ENCODE peak calls at places on chromosomes 4 and X, in seven cellular contexts. S is astrocyte, M is fibroblast of the aortic adventitia, K is cardiac muscle cell, X is spleen, G is MM.1S, Y is hepatocyte. N is an unnamed sample.

GRCh38 chrX:42694260-42694815 is 83.6 kb downstream of the PPP1R2C start:
- DNase-seq in Y (no peak), X (no peak), K (no peak), G (no peak), S (no peak), M (no peak), N (no peak)

GRCh38 chr4:7487464-7487863 is 52.7 kb upstream of the PSAPL1 start:
- DNase-seq in G (no peak), M (no peak), S (no peak), K (no peak), Y (no peak), X (no peak), N (no peak)

GRCh38 chr4:42995343-42995944 is 102.9 kb downstream of the GRXCR1 start:
- DNase-seq in X (no peak), Y (peak), G (peak), S (peak), M (peak), K (peak), N (peak)

GRCh38 chr4:16225681-16225995 is 633 bp downstream of the TAPT1 start:
- DNase-seq in G (no peak), Y (no peak), X (no peak), K (no peak), S (no peak), M (no peak), N (no peak)

GRCh38 chr4:4388418-4388817 is 1.5 kb downstream of the NSG1 start:
- DNase-seq in X (no peak), Y (no peak), S (no peak), K (no peak), G (no peak), M (no peak), N (no peak)

GRCh38 chr4:2402053-2402452 is 16.4 kb downstream of the ZFYVE28 start:
- DNase-seq in K (peak), S (peak), X (no peak), G (no peak), M (peak), Y (peak), N (peak)

GRCh38 chrX:3638280-3638873 is 75.1 kb downstream of the PRKX start:
- DNase-seq in Y (peak), M (peak), X (no peak), K (peak), S (peak), G (peak), N (peak)

GRCh38 chrX:136692271-136692670 is 44.3 kb downstream of the CD40LG start:
- DNase-seq in G (no peak), M (peak), K (peak), X (no peak), Y (no peak), S (no peak), N (peak)

GRCh38 chr4:11397819-11398610 is 30.7 kb downstream of the HS3ST1 start:
- DNase-seq in X (no peak), M (no peak), K (no peak), Y (no peak), S (no peak), G (peak), N (no peak)

GRCh38 chr4:15794905-15795304 is 16.8 kb downstream of the CD38 start:
- DNase-seq in K (peak), X (no peak), Y (no peak), M (no peak), G (no peak), S (peak), N (peak)

GRCh38 chr4:107255596-107255995 is 219.5 kb upstream of the DKK2 start:
- DNase-seq in Y (no peak), S (peak), M (peak), X (no peak), G (no peak), K (peak), N (peak)

GRCh38 chrX:10109695-10110094 is 47.1 kb upstream of the CLCN4 start:
- DNase-seq in K (peak), M (no peak), G (no peak), S (no peak), Y (no peak), X (peak), N (no peak)

GRCh38 chr4:127555106-127555505 is 77.7 kb upstream of the INTU start:
- DNase-seq in K (peak), G (no peak), S (no peak), X (no peak), Y (no peak), M (no peak), N (no peak)

GRCh38 chr4:140243345-140243753 is 89.4 kb upstream of the MAML3 start:
- DNase-seq in K (no peak), G (no peak), S (no peak), M (no peak), Y (peak), X (peak), N (no peak)

GRCh38 chr4:114041117-114041475 is 61.6 kb upstream of the ARSJ start:
- DNase-seq in S (peak), Y (no peak), G (no peak), X (no peak), K (no peak), M (no peak), N (no peak)

GRCh38 chrX:133676344-133677122 is 261.2 kb upstream of the GPC4 start:
- DNase-seq in G (no peak), Y (no peak), X (no peak), K (no peak), S (no peak), M (no peak), N (no peak)

GRCh38 chr4:41418444-41418843 is 119.5 kb upstream of the LIMCH1 start:
- DNase-seq in K (peak), G (no peak), S (peak), M (peak), X (no peak), Y (no peak), N (peak)

GRCh38 chrX:154448484-154448883 is 4.5 kb downstream of the FAM50A start:
- DNase-seq in X (no peak), K (no peak), S (no peak), Y (no peak), G (no peak), M (no peak), N (no peak)

GRCh38 chr4:138851626-138852443 is 163.7 kb upstream of the NOCT start:
- DNase-seq in M (no peak), K (no peak), G (peak), X (no peak), S (peak), Y (peak), N (no peak)

GRCh38 chr4:4727536-4727935 is 131.9 kb upstream of the MSX1 start:
- DNase-seq in X (no peak), Y (no peak), G (no peak), K (no peak), M (no peak), S (no peak), N (no peak)

GRCh38 chrX:17374619-17375360 is at the start of gene NHS:
- DNase-seq in K (peak), M (peak), S (peak), G (no peak), X (peak), Y (peak), N (peak)

GRCh38 chrX:118739577-118739976 is 12.2 kb downstream of the IL13RA1 start:
- DNase-seq in G (no peak), X (no peak), M (peak), Y (no peak), S (no peak), K (no peak), N (no peak)

GRCh38 chrX:147899715-147900114 is 12.0 kb upstream of the FMR1 start:
- DNase-seq in M (no peak), S (no peak), K (no peak), Y (no peak), X (no peak), G (no peak), N (no peak)

GRCh38 chr4:88002786-88003185 is 4.6 kb upstream of the PKD2 start:
- DNase-seq in X (no peak), S (peak), Y (no peak), K (peak), G (no peak), M (no peak), N (peak)

GRCh38 chrX:77415882-77416281 is 31.3 kb upstream of the FGF16 start:
- DNase-seq in S (no peak), M (peak), K (no peak), X (no peak), G (no peak), Y (no peak), N (no peak)

GRCh38 chr4:120922390-120923200 is at the start of gene PRDM5:
- DNase-seq in X (peak), K (peak), S (peak), G (peak), Y (peak), M (peak), N (peak)

GRCh38 chrX:68912113-68912980 is 83.5 kb downstream of the EFNB1 start:
- DNase-seq in M (no peak), K (no peak), X (no peak), Y (peak), G (no peak), S (no peak), N (no peak)

GRCh38 chr4:173519130-173520101 is 10.6 kb downstream of the HAND2 start:
- DNase-seq in K (peak), M (peak), G (no peak), X (peak), S (no peak), Y (peak), N (peak)

GRCh38 chrX:54807524-54808108 is at the start of gene MAGED2:
- DNase-seq in K (peak), X (peak), S (no peak), G (no peak), Y (peak), M (peak), N (peak)

GRCh38 chr4:147801820-147802219 is 69.9 kb downstream of the ARHGAP10 start:
- DNase-seq in K (no peak), M (no peak), X (no peak), G (no peak), Y (no peak), S (no peak), N (no peak)

DNA sequence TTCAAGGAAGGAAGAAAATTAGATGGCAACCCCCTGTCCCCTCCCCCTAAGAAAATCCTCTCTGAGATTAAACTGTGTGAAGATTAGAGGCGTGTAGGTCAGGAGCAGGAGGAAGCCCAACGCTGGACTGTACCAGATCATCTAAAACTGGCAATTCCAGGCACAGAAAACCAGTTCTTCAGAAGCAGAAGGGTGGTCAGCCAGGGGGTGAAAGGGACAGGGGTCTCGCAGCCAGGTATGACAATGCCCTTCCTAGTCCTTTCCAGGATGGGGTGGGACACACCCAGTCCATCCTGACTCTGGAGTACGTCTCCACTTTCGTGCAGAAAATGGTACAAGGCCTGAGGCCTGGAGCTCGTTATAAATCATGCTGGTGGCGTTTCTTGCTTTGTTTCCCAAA is 3.3 kb upstream of the RHOH start:
- DNase-seq in M (no peak), X (no peak), S (no peak), K (no peak), G (no peak), Y (no peak), N (no peak)
- TF ChIP-seq CTCF in M (no peak), X (no peak), S (no peak), K (no peak), G (no peak), Y (no peak), N (no peak)

GRCh38 chr4:17812125-17812524 is 1.3 kb downstream of the NCAPG start:
- DNase-seq in M (no peak), X (no peak), K (no peak), Y (no peak), S (no peak), G (no peak), N (no peak)
- H3K4me3 ChIP-seq in M (peak), X (no peak), K (peak), Y (peak), S (peak), G (peak), N (peak)

DNA sequence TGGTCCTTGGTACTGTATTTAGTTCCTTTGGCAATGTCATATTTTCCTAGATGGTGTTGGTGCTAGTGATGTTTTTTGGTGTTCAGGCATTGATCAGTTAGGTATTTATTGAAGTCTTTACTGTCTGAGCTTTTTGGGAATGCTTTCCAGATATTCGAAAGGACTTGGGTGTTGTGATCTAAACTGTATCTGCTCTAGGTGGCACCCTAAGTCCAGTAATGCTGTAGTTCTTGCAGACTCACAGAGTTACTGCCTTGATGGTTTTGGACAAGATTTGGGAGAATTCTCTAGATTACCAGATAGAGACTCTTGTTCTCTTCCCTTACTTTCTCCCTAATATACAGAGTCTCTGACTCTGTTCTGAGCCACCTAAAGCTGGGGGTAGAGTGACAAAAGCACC is 513.6 kb upstream of the PITX2 start:
- DNase-seq in S (peak), X (no peak), Y (no peak), G (no peak), K (peak), M (peak), N (peak)
- TF ChIP-seq CTCF in S (peak), X (no peak), Y (peak), G (no peak), K (no peak), M (peak), N (no peak)

DNA sequence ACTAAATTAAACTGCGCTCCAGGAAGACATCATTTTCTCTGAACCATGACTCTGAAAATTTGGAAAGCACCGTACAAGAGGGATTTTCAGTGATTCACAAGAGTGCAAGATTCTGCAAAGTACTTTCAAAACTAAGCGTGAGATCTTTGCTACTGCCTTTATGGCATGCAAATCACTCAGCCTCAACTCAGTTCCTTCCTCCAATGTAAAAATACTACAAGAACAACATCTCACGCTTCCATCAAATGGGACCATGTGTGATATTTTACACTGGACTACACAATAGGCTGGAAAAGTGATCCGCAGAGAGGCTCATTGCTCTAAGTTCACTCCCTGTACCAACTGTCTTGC is 682 bp upstream of the IL15 start:
- DNase-seq in G (peak), M (no peak), S (no peak), Y (no peak), X (no peak), K (no peak), N (no peak)
- H3K4me3 ChIP-seq in G (peak), M (peak), S (peak), Y (no peak), X (peak), K (no peak), N (peak)

GRCh38 chrX:18709833-18710232 is 2.4 kb downstream of the PPEF1 start:
- DNase-seq in G (no peak), M (no peak), S (no peak), Y (no peak), K (no peak), X (no peak), N (no peak)
- TF ChIP-seq CTCF in G (no peak), M (no peak), S (no peak), Y (no peak), K (no peak), X (no peak), N (no peak)

GRCh38 chrX:37967714-37968113 is 38.6 kb upstream of the SYTL5 start:
- DNase-seq in Y (no peak), X (no peak), S (no peak), M (no peak), K (no peak), G (no peak), N (no peak)
- H3K4me3 ChIP-seq in Y (no peak), X (no peak), S (no peak), M (no peak), K (no peak), G (no peak), N (no peak)